ENCODE peak calls at places on chromosomes 12 and 14, in seven cellular contexts. T is activated effector memory CD4-positive, alpha-beta T cell treated with anti-CD3 and anti-CD28 coated beads, Interleukin-2, amount 50 U/mL, for 16 hours; D is T follicular helper cell; F is iPS DF 6.9; W is DMS153; R is Peyer's patch; Y is GM19239. B is an unnamed sample.

GRCh38 chr14:92516966-92517350 is 3.4 kb downstream of the RIN3 start:
- DNase-seq in T (peak), D (no peak), F (no peak), W (no peak), R (no peak), Y (no peak), B (no peak)

GRCh38 chr12:131379758-131380157 is 331.1 kb upstream of the SFSWAP start:
- DNase-seq in T (no peak), D (no peak), F (no peak), W (no peak), R (no peak), Y (no peak), B (no peak)

GRCh38 chr12:49813131-49813530 is 15.1 kb downstream of the NCKAP5L start:
- DNase-seq in T (no peak), D (no peak), F (no peak), W (no peak), R (no peak), Y (no peak), B (no peak)

GRCh38 chr12:4685317-4685716 is 34.9 kb upstream of the GALNT8 start:
- DNase-seq in T (no peak), D (no peak), F (no peak), W (no peak), R (no peak), Y (no peak), B (no peak)

GRCh38 chr14:70838076-70838475 is 28.8 kb upstream of the MAP3K9 start:
- DNase-seq in T (no peak), D (no peak), F (no peak), W (no peak), R (peak), Y (no peak), B (peak)

GRCh38 chr12:15669256-15669948 is 119.8 kb downstream of the EPS8 start:
- DNase-seq in T (no peak), D (no peak), F (no peak), W (no peak), R (no peak), Y (no peak), B (no peak)

GRCh38 chr12:2179953-2180736 is 127.4 kb downstream of the CACNA1C start:
- DNase-seq in T (no peak), D (no peak), F (no peak), W (no peak), R (no peak), Y (no peak), B (no peak)

GRCh38 chr14:24804813-24805212 is 170.8 kb upstream of the GZMB start:
- DNase-seq in T (no peak), D (no peak), F (no peak), W (no peak), R (no peak), Y (no peak), B (no peak)

GRCh38 chr14:89564291-89564957 is 147.4 kb upstream of the FOXN3 start:
- DNase-seq in T (no peak), D (no peak), F (no peak), W (no peak), R (no peak), Y (no peak), B (no peak)

GRCh38 chr14:89491701-89492381 is 74.8 kb upstream of the FOXN3 start:
- DNase-seq in T (no peak), D (no peak), F (no peak), W (no peak), R (no peak), Y (no peak), B (no peak)

GRCh38 chr12:1532367-1532752 is 62.0 kb downstream of the FBXL14 start:
- DNase-seq in T (no peak), D (no peak), F (no peak), W (no peak), R (no peak), Y (no peak), B (no peak)